ENCODE peak calls at places on chromosomes 4 and X, in seven cellular contexts. One of them, this sample, is unnamed.

GRCh38 chr4:70183168-70183939 is 12.2 kb upstream of the ODAM start:
- DNase-seq in osteocyte: no peak
- DNase-seq in BE2C: peak
- DNase-seq in GM13977: peak
- DNase-seq in activated T-cell treated with anti-CD3 and anti-CD28 coated beads, Interleukin-2, amount 50 U/mL, for 72 hours: peak
- DNase-seq in fibroblast of lung: peak
- DNase-seq in stimulated activated CD4-positive, alpha-beta T cell treated with anti-CD3 and anti-CD28 coated beads, TNF-alpha, amount 100 ng/mL, for 24 hours: no peak
- DNase-seq in this sample: peak

GRCh38 chr4:70927502-70928139 is 25.5 kb downstream of the MOB1B start:
- DNase-seq in GM13977: peak
- DNase-seq in stimulated activated CD4-positive, alpha-beta T cell treated with anti-CD3 and anti-CD28 coated beads, TNF-alpha, amount 100 ng/mL, for 24 hours: no peak
- DNase-seq in osteocyte: no peak
- DNase-seq in activated T-cell treated with anti-CD3 and anti-CD28 coated beads, Interleukin-2, amount 50 U/mL, for 72 hours: peak
- DNase-seq in fibroblast of lung: no peak
- DNase-seq in BE2C: no peak
- DNase-seq in this sample: no peak

GRCh38 chr4:147830987-147831386 is 99.1 kb downstream of the ARHGAP10 start:
- DNase-seq in osteocyte: no peak
- DNase-seq in activated T-cell treated with anti-CD3 and anti-CD28 coated beads, Interleukin-2, amount 50 U/mL, for 72 hours: no peak
- DNase-seq in fibroblast of lung: peak
- DNase-seq in stimulated activated CD4-positive, alpha-beta T cell treated with anti-CD3 and anti-CD28 coated beads, TNF-alpha, amount 100 ng/mL, for 24 hours: no peak
- DNase-seq in GM13977: no peak
- DNase-seq in BE2C: no peak
- DNase-seq in this sample: peak

GRCh38 chrX:43655961-43656494 is at the start of gene MAOA:
- DNase-seq in fibroblast of lung: no peak
- DNase-seq in stimulated activated CD4-positive, alpha-beta T cell treated with anti-CD3 and anti-CD28 coated beads, TNF-alpha, amount 100 ng/mL, for 24 hours: no peak
- DNase-seq in osteocyte: no peak
- DNase-seq in BE2C: peak
- DNase-seq in activated T-cell treated with anti-CD3 and anti-CD28 coated beads, Interleukin-2, amount 50 U/mL, for 72 hours: peak
- DNase-seq in GM13977: no peak
- DNase-seq in this sample: no peak

GRCh38 chrX:105999294-105999693 is 39.2 kb downstream of the SERPINA7 start:
- DNase-seq in stimulated activated CD4-positive, alpha-beta T cell treated with anti-CD3 and anti-CD28 coated beads, TNF-alpha, amount 100 ng/mL, for 24 hours: no peak
- DNase-seq in BE2C: no peak
- DNase-seq in GM13977: no peak
- DNase-seq in activated T-cell treated with anti-CD3 and anti-CD28 coated beads, Interleukin-2, amount 50 U/mL, for 72 hours: no peak
- DNase-seq in osteocyte: no peak
- DNase-seq in fibroblast of lung: no peak
- DNase-seq in this sample: no peak

GRCh38 chr4:7412586-7412975 is 22.1 kb downstream of the PSAPL1 start:
- DNase-seq in fibroblast of lung: no peak
- DNase-seq in osteocyte: peak
- DNase-seq in BE2C: peak
- DNase-seq in activated T-cell treated with anti-CD3 and anti-CD28 coated beads, Interleukin-2, amount 50 U/mL, for 72 hours: no peak
- DNase-seq in stimulated activated CD4-positive, alpha-beta T cell treated with anti-CD3 and anti-CD28 coated beads, TNF-alpha, amount 100 ng/mL, for 24 hours: no peak
- DNase-seq in GM13977: no peak
- DNase-seq in this sample: no peak

GRCh38 chr4:74331252-74331651 is 23.0 kb downstream of the EPGN start:
- DNase-seq in BE2C: no peak
- DNase-seq in fibroblast of lung: no peak
- DNase-seq in activated T-cell treated with anti-CD3 and anti-CD28 coated beads, Interleukin-2, amount 50 U/mL, for 72 hours: no peak
- DNase-seq in stimulated activated CD4-positive, alpha-beta T cell treated with anti-CD3 and anti-CD28 coated beads, TNF-alpha, amount 100 ng/mL, for 24 hours: no peak
- DNase-seq in osteocyte: no peak
- DNase-seq in GM13977: no peak
- DNase-seq in this sample: no peak

GRCh38 chrX:85993539-85994197 is 53.7 kb downstream of the CHM start:
- DNase-seq in activated T-cell treated with anti-CD3 and anti-CD28 coated beads, Interleukin-2, amount 50 U/mL, for 72 hours: no peak
- DNase-seq in GM13977: no peak
- DNase-seq in stimulated activated CD4-positive, alpha-beta T cell treated with anti-CD3 and anti-CD28 coated beads, TNF-alpha, amount 100 ng/mL, for 24 hours: no peak
- DNase-seq in BE2C: no peak
- DNase-seq in osteocyte: no peak
- DNase-seq in fibroblast of lung: peak
- DNase-seq in this sample: no peak

GRCh38 chr4:13159041-13159620 is 325.0 kb downstream of the RAB28 start:
- DNase-seq in BE2C: no peak
- DNase-seq in GM13977: no peak
- DNase-seq in activated T-cell treated with anti-CD3 and anti-CD28 coated beads, Interleukin-2, amount 50 U/mL, for 72 hours: no peak
- DNase-seq in stimulated activated CD4-positive, alpha-beta T cell treated with anti-CD3 and anti-CD28 coated beads, TNF-alpha, amount 100 ng/mL, for 24 hours: no peak
- DNase-seq in fibroblast of lung: peak
- DNase-seq in osteocyte: no peak
- DNase-seq in this sample: no peak

GRCh38 chr4:140870427-140870826 is 114.2 kb upstream of the TBC1D9 start:
- DNase-seq in activated T-cell treated with anti-CD3 and anti-CD28 coated beads, Interleukin-2, amount 50 U/mL, for 72 hours: no peak
- DNase-seq in BE2C: no peak
- DNase-seq in GM13977: no peak
- DNase-seq in fibroblast of lung: no peak
- DNase-seq in osteocyte: no peak
- DNase-seq in stimulated activated CD4-positive, alpha-beta T cell treated with anti-CD3 and anti-CD28 coated beads, TNF-alpha, amount 100 ng/mL, for 24 hours: no peak
- DNase-seq in this sample: no peak

GRCh38 chr4:188905248-188905647 is 766.0 kb downstream of the TRIML1 start:
- DNase-seq in BE2C: no peak
- DNase-seq in osteocyte: no peak
- DNase-seq in stimulated activated CD4-positive, alpha-beta T cell treated with anti-CD3 and anti-CD28 coated beads, TNF-alpha, amount 100 ng/mL, for 24 hours: no peak
- DNase-seq in GM13977: no peak
- DNase-seq in fibroblast of lung: no peak
- DNase-seq in activated T-cell treated with anti-CD3 and anti-CD28 coated beads, Interleukin-2, amount 50 U/mL, for 72 hours: no peak
- DNase-seq in this sample: no peak

GRCh38 chrX:68708503-68709290 is 61.2 kb downstream of the STARD8 start:
- DNase-seq in fibroblast of lung: peak
- DNase-seq in activated T-cell treated with anti-CD3 and anti-CD28 coated beads, Interleukin-2, amount 50 U/mL, for 72 hours: no peak
- DNase-seq in osteocyte: no peak
- DNase-seq in GM13977: no peak
- DNase-seq in BE2C: no peak
- DNase-seq in stimulated activated CD4-positive, alpha-beta T cell treated with anti-CD3 and anti-CD28 coated beads, TNF-alpha, amount 100 ng/mL, for 24 hours: no peak
- DNase-seq in this sample: no peak

GRCh38 chr4:45944000-45944399 is 179.9 kb downstream of the GABRG1 start:
- DNase-seq in stimulated activated CD4-positive, alpha-beta T cell treated with anti-CD3 and anti-CD28 coated beads, TNF-alpha, amount 100 ng/mL, for 24 hours: no peak
- DNase-seq in fibroblast of lung: no peak
- DNase-seq in BE2C: no peak
- DNase-seq in osteocyte: no peak
- DNase-seq in GM13977: no peak
- DNase-seq in activated T-cell treated with anti-CD3 and anti-CD28 coated beads, Interleukin-2, amount 50 U/mL, for 72 hours: no peak
- DNase-seq in this sample: no peak

GRCh38 chrX:38627683-38628082 is 66.3 kb downstream of the TSPAN7 start:
- DNase-seq in activated T-cell treated with anti-CD3 and anti-CD28 coated beads, Interleukin-2, amount 50 U/mL, for 72 hours: peak
- DNase-seq in BE2C: peak
- DNase-seq in fibroblast of lung: peak
- DNase-seq in GM13977: no peak
- DNase-seq in osteocyte: no peak
- DNase-seq in stimulated activated CD4-positive, alpha-beta T cell treated with anti-CD3 and anti-CD28 coated beads, TNF-alpha, amount 100 ng/mL, for 24 hours: no peak
- DNase-seq in this sample: peak

GRCh38 chrX:41665676-41666075 is 23.1 kb upstream of the GPR34 start:
- DNase-seq in fibroblast of lung: no peak
- DNase-seq in GM13977: no peak
- DNase-seq in stimulated activated CD4-positive, alpha-beta T cell treated with anti-CD3 and anti-CD28 coated beads, TNF-alpha, amount 100 ng/mL, for 24 hours: no peak
- DNase-seq in BE2C: no peak
- DNase-seq in osteocyte: no peak
- DNase-seq in activated T-cell treated with anti-CD3 and anti-CD28 coated beads, Interleukin-2, amount 50 U/mL, for 72 hours: no peak
- DNase-seq in this sample: no peak

GRCh38 chr4:65521666-65522065 is 148.6 kb downstream of the EPHA5 start:
- DNase-seq in GM13977: no peak
- DNase-seq in stimulated activated CD4-positive, alpha-beta T cell treated with anti-CD3 and anti-CD28 coated beads, TNF-alpha, amount 100 ng/mL, for 24 hours: no peak
- DNase-seq in osteocyte: no peak
- DNase-seq in fibroblast of lung: no peak
- DNase-seq in activated T-cell treated with anti-CD3 and anti-CD28 coated beads, Interleukin-2, amount 50 U/mL, for 72 hours: no peak
- DNase-seq in BE2C: no peak
- DNase-seq in this sample: no peak

GRCh38 chrX:148311544-148311943 is 188.9 kb upstream of the AFF2 start:
- DNase-seq in osteocyte: no peak
- DNase-seq in GM13977: no peak
- DNase-seq in activated T-cell treated with anti-CD3 and anti-CD28 coated beads, Interleukin-2, amount 50 U/mL, for 72 hours: no peak
- DNase-seq in BE2C: no peak
- DNase-seq in fibroblast of lung: no peak
- DNase-seq in stimulated activated CD4-positive, alpha-beta T cell treated with anti-CD3 and anti-CD28 coated beads, TNF-alpha, amount 100 ng/mL, for 24 hours: no peak
- DNase-seq in this sample: no peak

GRCh38 chr4:158823461-158823873 is 54.6 kb downstream of the FNIP2 start:
- DNase-seq in BE2C: no peak
- DNase-seq in stimulated activated CD4-positive, alpha-beta T cell treated with anti-CD3 and anti-CD28 coated beads, TNF-alpha, amount 100 ng/mL, for 24 hours: no peak
- DNase-seq in GM13977: no peak
- DNase-seq in fibroblast of lung: peak
- DNase-seq in osteocyte: no peak
- DNase-seq in activated T-cell treated with anti-CD3 and anti-CD28 coated beads, Interleukin-2, amount 50 U/mL, for 72 hours: peak
- DNase-seq in this sample: no peak

GRCh38 chr4:149077142-149077541 is 634.9 kb upstream of the NR3C2 start:
- DNase-seq in fibroblast of lung: peak
- DNase-seq in stimulated activated CD4-positive, alpha-beta T cell treated with anti-CD3 and anti-CD28 coated beads, TNF-alpha, amount 100 ng/mL, for 24 hours: no peak
- DNase-seq in osteocyte: no peak
- DNase-seq in GM13977: no peak
- DNase-seq in BE2C: no peak
- DNase-seq in activated T-cell treated with anti-CD3 and anti-CD28 coated beads, Interleukin-2, amount 50 U/mL, for 72 hours: no peak
- DNase-seq in this sample: no peak

GRCh38 chr4:537436-538264 is 38.4 kb downstream of the TMEM271 start:
- DNase-seq in GM13977: no peak
- DNase-seq in fibroblast of lung: no peak
- DNase-seq in BE2C: no peak
- DNase-seq in stimulated activated CD4-positive, alpha-beta T cell treated with anti-CD3 and anti-CD28 coated beads, TNF-alpha, amount 100 ng/mL, for 24 hours: no peak
- DNase-seq in osteocyte: peak
- DNase-seq in activated T-cell treated with anti-CD3 and anti-CD28 coated beads, Interleukin-2, amount 50 U/mL, for 72 hours: no peak
- DNase-seq in this sample: no peak

GRCh38 chr4:76926841-76927240 is 22.7 kb upstream of the SEPTIN11 start:
- DNase-seq in BE2C: no peak
- DNase-seq in activated T-cell treated with anti-CD3 and anti-CD28 coated beads, Interleukin-2, amount 50 U/mL, for 72 hours: no peak
- DNase-seq in GM13977: no peak
- DNase-seq in stimulated activated CD4-positive, alpha-beta T cell treated with anti-CD3 and anti-CD28 coated beads, TNF-alpha, amount 100 ng/mL, for 24 hours: no peak
- DNase-seq in osteocyte: no peak
- DNase-seq in fibroblast of lung: no peak
- DNase-seq in this sample: no peak

GRCh38 chr4:5156677-5157076 is 105.4 kb downstream of the STK32B start:
- DNase-seq in fibroblast of lung: no peak
- DNase-seq in osteocyte: no peak
- DNase-seq in GM13977: no peak
- DNase-seq in BE2C: no peak
- DNase-seq in activated T-cell treated with anti-CD3 and anti-CD28 coated beads, Interleukin-2, amount 50 U/mL, for 72 hours: no peak
- DNase-seq in stimulated activated CD4-positive, alpha-beta T cell treated with anti-CD3 and anti-CD28 coated beads, TNF-alpha, amount 100 ng/mL, for 24 hours: no peak
- DNase-seq in this sample: no peak

GRCh38 chr4:76449362-76449767 is 14.3 kb downstream of the SHROOM3 start:
- DNase-seq in osteocyte: no peak
- DNase-seq in fibroblast of lung: peak
- DNase-seq in activated T-cell treated with anti-CD3 and anti-CD28 coated beads, Interleukin-2, amount 50 U/mL, for 72 hours: no peak
- DNase-seq in GM13977: no peak
- DNase-seq in BE2C: no peak
- DNase-seq in stimulated activated CD4-positive, alpha-beta T cell treated with anti-CD3 and anti-CD28 coated beads, TNF-alpha, amount 100 ng/mL, for 24 hours: no peak
- DNase-seq in this sample: peak

GRCh38 chrX:85089321-85089840 is 85.7 kb downstream of the APOOL start:
- DNase-seq in osteocyte: no peak
- DNase-seq in stimulated activated CD4-positive, alpha-beta T cell treated with anti-CD3 and anti-CD28 coated beads, TNF-alpha, amount 100 ng/mL, for 24 hours: no peak
- DNase-seq in activated T-cell treated with anti-CD3 and anti-CD28 coated beads, Interleukin-2, amount 50 U/mL, for 72 hours: no peak
- DNase-seq in BE2C: no peak
- DNase-seq in GM13977: no peak
- DNase-seq in fibroblast of lung: no peak
- DNase-seq in this sample: no peak

GRCh38 chr4:91258326-91258725 is 1045.4 kb upstream of the GRID2 start:
- DNase-seq in stimulated activated CD4-positive, alpha-beta T cell treated with anti-CD3 and anti-CD28 coated beads, TNF-alpha, amount 100 ng/mL, for 24 hours: no peak
- DNase-seq in osteocyte: no peak
- DNase-seq in fibroblast of lung: no peak
- DNase-seq in GM13977: no peak
- DNase-seq in activated T-cell treated with anti-CD3 and anti-CD28 coated beads, Interleukin-2, amount 50 U/mL, for 72 hours: no peak
- DNase-seq in BE2C: no peak
- DNase-seq in this sample: no peak

GRCh38 chrX:151537572-151537971 is 25.9 kb upstream of the PASD1 start:
- DNase-seq in osteocyte: no peak
- DNase-seq in BE2C: no peak
- DNase-seq in activated T-cell treated with anti-CD3 and anti-CD28 coated beads, Interleukin-2, amount 50 U/mL, for 72 hours: no peak
- DNase-seq in GM13977: no peak
- DNase-seq in stimulated activated CD4-positive, alpha-beta T cell treated with anti-CD3 and anti-CD28 coated beads, TNF-alpha, amount 100 ng/mL, for 24 hours: no peak
- DNase-seq in fibroblast of lung: no peak
- DNase-seq in this sample: no peak

GRCh38 chr4:82782626-82783025 is 16.0 kb downstream of the SCD5 start:
- DNase-seq in activated T-cell treated with anti-CD3 and anti-CD28 coated beads, Interleukin-2, amount 50 U/mL, for 72 hours: no peak
- DNase-seq in BE2C: no peak
- DNase-seq in fibroblast of lung: peak
- DNase-seq in osteocyte: no peak
- DNase-seq in GM13977: no peak
- DNase-seq in stimulated activated CD4-positive, alpha-beta T cell treated with anti-CD3 and anti-CD28 coated beads, TNF-alpha, amount 100 ng/mL, for 24 hours: no peak
- DNase-seq in this sample: no peak

GRCh38 chrX:137654481-137654880 is 88.6 kb downstream of the ZIC3 start:
- DNase-seq in BE2C: no peak
- DNase-seq in osteocyte: no peak
- DNase-seq in stimulated activated CD4-positive, alpha-beta T cell treated with anti-CD3 and anti-CD28 coated beads, TNF-alpha, amount 100 ng/mL, for 24 hours: no peak
- DNase-seq in fibroblast of lung: no peak
- DNase-seq in activated T-cell treated with anti-CD3 and anti-CD28 coated beads, Interleukin-2, amount 50 U/mL, for 72 hours: no peak
- DNase-seq in GM13977: no peak
- DNase-seq in this sample: no peak

GRCh38 chr4:29756966-29757365 is 963.2 kb upstream of the PCDH7 start:
- DNase-seq in activated T-cell treated with anti-CD3 and anti-CD28 coated beads, Interleukin-2, amount 50 U/mL, for 72 hours: no peak
- DNase-seq in osteocyte: no peak
- DNase-seq in BE2C: no peak
- DNase-seq in fibroblast of lung: no peak
- DNase-seq in stimulated activated CD4-positive, alpha-beta T cell treated with anti-CD3 and anti-CD28 coated beads, TNF-alpha, amount 100 ng/mL, for 24 hours: no peak
- DNase-seq in GM13977: no peak
- DNase-seq in this sample: no peak

GRCh38 chrX:154714925-154715324 is 36.0 kb downstream of the GAB3 start:
- DNase-seq in fibroblast of lung: no peak
- DNase-seq in osteocyte: no peak
- DNase-seq in GM13977: peak
- DNase-seq in BE2C: peak
- DNase-seq in stimulated activated CD4-positive, alpha-beta T cell treated with anti-CD3 and anti-CD28 coated beads, TNF-alpha, amount 100 ng/mL, for 24 hours: peak
- DNase-seq in activated T-cell treated with anti-CD3 and anti-CD28 coated beads, Interleukin-2, amount 50 U/mL, for 72 hours: peak
- DNase-seq in this sample: peak

GRCh38 chr4:139795915-139796314 is 130.3 kb downstream of the MGST2 start:
- DNase-seq in stimulated activated CD4-positive, alpha-beta T cell treated with anti-CD3 and anti-CD28 coated beads, TNF-alpha, amount 100 ng/mL, for 24 hours: no peak
- DNase-seq in BE2C: no peak
- DNase-seq in activated T-cell treated with anti-CD3 and anti-CD28 coated beads, Interleukin-2, amount 50 U/mL, for 72 hours: no peak
- DNase-seq in fibroblast of lung: no peak
- DNase-seq in osteocyte: no peak
- DNase-seq in GM13977: no peak
- DNase-seq in this sample: no peak

GRCh38 chr4:1002131-1002630 is 9.0 kb upstream of the SLC26A1 start:
- DNase-seq in stimulated activated CD4-positive, alpha-beta T cell treated with anti-CD3 and anti-CD28 coated beads, TNF-alpha, amount 100 ng/mL, for 24 hours: no peak
- DNase-seq in activated T-cell treated with anti-CD3 and anti-CD28 coated beads, Interleukin-2, amount 50 U/mL, for 72 hours: no peak
- DNase-seq in fibroblast of lung: no peak
- DNase-seq in GM13977: no peak
- DNase-seq in BE2C: no peak
- DNase-seq in osteocyte: no peak
- DNase-seq in this sample: no peak

GRCh38 chr4:86596802-86597201 is 2.7 kb downstream of the PTPN13 start:
- DNase-seq in activated T-cell treated with anti-CD3 and anti-CD28 coated beads, Interleukin-2, amount 50 U/mL, for 72 hours: no peak
- DNase-seq in GM13977: no peak
- DNase-seq in fibroblast of lung: peak
- DNase-seq in stimulated activated CD4-positive, alpha-beta T cell treated with anti-CD3 and anti-CD28 coated beads, TNF-alpha, amount 100 ng/mL, for 24 hours: no peak
- DNase-seq in BE2C: no peak
- DNase-seq in osteocyte: no peak
- DNase-seq in this sample: no peak

GRCh38 chr4:13700196-13701140 is 72.9 kb upstream of the BOD1L1 start:
- DNase-seq in fibroblast of lung: peak
- DNase-seq in stimulated activated CD4-positive, alpha-beta T cell treated with anti-CD3 and anti-CD28 coated beads, TNF-alpha, amount 100 ng/mL, for 24 hours: no peak
- DNase-seq in GM13977: no peak
- DNase-seq in osteocyte: no peak
- DNase-seq in activated T-cell treated with anti-CD3 and anti-CD28 coated beads, Interleukin-2, amount 50 U/mL, for 72 hours: no peak
- DNase-seq in BE2C: no peak
- DNase-seq in this sample: peak